ENCODE peak calls at places on chromosomes 3 and 15, in six cellular contexts. D, B, K, L, G and V are unnamed samples.

GRCh38 chr15:100211855-100212850 is 129.6 kb downstream of the ADAMTS17 start:
- DNase-seq in K (peak), D (no peak), L (no peak), B (no peak), G (no peak), V (no peak)

GRCh38 chr15:43957724-43958123 is 130.9 kb downstream of the WDR76 start:
- DNase-seq in D (no peak), B (no peak), L (no peak), K (no peak), G (no peak), V (no peak)

GRCh38 chr3:50147861-50148260 is 7.3 kb upstream of the SEMA3F start:
- DNase-seq in K (no peak), L (no peak), D (no peak), B (no peak), G (no peak), V (no peak)

GRCh38 chr3:39013289-39013688 is 38.5 kb downstream of the SCN11A start:
- DNase-seq in D (no peak), B (no peak), L (no peak), G (no peak), K (no peak), V (no peak)

GRCh38 chr15:89353991-89354390 is 19.4 kb upstream of the POLG start:
- DNase-seq in B (no peak), L (no peak), D (no peak), G (no peak), K (no peak), V (no peak)

GRCh38 chr3:160023476-160023875 is 34.8 kb downstream of the IL12A start:
- DNase-seq in L (no peak), K (no peak), B (no peak), D (no peak), G (no peak), V (no peak)

GRCh38 chr3:185976977-185977678 is 39.3 kb upstream of the TRA2B start:
- DNase-seq in G (peak), K (peak), L (peak), D (peak), B (peak), V (peak)

GRCh38 chr15:36584511-36584910 is 5.1 kb downstream of the CDIN1 start:
- DNase-seq in G (no peak), D (no peak), L (no peak), B (no peak), K (no peak), V (no peak)

GRCh38 chr3:179608931-179609720 is 4.5 kb downstream of the NDUFB5 start:
- DNase-seq in G (no peak), B (no peak), K (no peak), D (peak), L (no peak), V (no peak)

GRCh38 chr3:183980408-183980807 is 37.3 kb downstream of the ABCC5 start:
- DNase-seq in B (no peak), K (no peak), D (no peak), L (no peak), G (no peak), V (no peak)

GRCh38 chr3:179146911-179147570 is 1.1 kb upstream of the PIK3CA start:
- DNase-seq in L (peak), K (peak), D (peak), B (peak), G (peak), V (peak)

DNA sequence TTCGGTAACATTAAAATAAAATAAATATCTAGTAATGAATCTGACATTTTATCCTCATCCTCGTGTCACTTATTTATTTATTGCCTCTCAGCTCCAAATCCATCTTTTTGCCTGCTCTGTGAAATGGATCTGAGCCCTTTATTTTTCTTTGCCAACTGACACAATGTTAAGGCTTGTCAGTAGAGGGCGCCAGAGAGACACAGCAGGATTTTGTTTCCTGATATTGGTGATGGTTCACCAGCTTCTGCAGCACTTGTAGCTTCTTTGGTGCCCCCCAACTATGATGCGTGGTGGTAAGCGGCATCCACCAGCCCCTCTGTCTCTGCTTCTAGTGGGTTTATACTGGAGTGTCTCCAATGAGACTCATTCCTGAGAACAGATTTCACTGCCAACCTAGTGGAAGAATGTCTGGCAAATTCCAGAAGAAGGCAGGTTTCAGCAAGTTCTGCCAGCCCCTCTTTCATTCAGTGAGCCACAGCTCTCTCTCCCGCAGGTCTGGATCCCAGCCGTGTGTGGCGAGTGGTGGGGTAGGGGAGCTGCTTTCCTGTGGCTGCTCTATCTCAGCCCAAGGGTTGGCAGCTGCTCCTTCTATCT is 472.0 kb upstream of the FRG2C start:
- DNase-seq in D (no peak), G (peak), B (peak), L (peak), K (peak), V (peak)
- TF ChIP-seq MYC in D (no peak), G (no peak), B (no peak), L (no peak), K (no peak), V (no peak)

GRCh38 chr3:17411157-17411877 is 331.1 kb downstream of the TBC1D5 start:
- DNase-seq in L (no peak), D (no peak), B (no peak), K (no peak), G (no peak), V (no peak)
- TF ChIP-seq MAX in L (no peak), D (no peak), B (no peak), K (no peak), G (no peak), V (no peak)

GRCh38 chr15:52261498-52262242 is 33.9 kb downstream of the MYO5C start:
- DNase-seq in K (no peak), G (no peak), L (peak), D (peak), B (peak), V (peak)
- TF ChIP-seq MYC in K (no peak), G (no peak), L (no peak), D (no peak), B (no peak), V (no peak)

GRCh38 chr3:155525324-155525833 is 219.5 kb downstream of the PLCH1 start:
- DNase-seq in D (no peak), L (no peak), B (no peak), K (no peak), G (no peak), V (peak)

GRCh38 chr3:155528579-155528978 is 216.3 kb downstream of the PLCH1 start:
- DNase-seq in D (no peak), K (no peak), L (no peak), G (no peak), B (no peak), V (no peak)
- TF ChIP-seq MAX in D (no peak), K (no peak), L (no peak), G (no peak), B (no peak), V (no peak)